ENCODE peak calls at places on chromosomes 13 and 19, in five cellular contexts. One of them, this sample, is unnamed.

GRCh38 chr19:16266586-16266942 is 58.1 kb upstream of the KLF2 start:
- DNase-seq in gastrocnemius medialis: no peak
- DNase-seq in thyroid gland: no peak
- DNase-seq in heart left ventricle: no peak
- DNase-seq in IMR-90: no peak
- DNase-seq in this sample: no peak

GRCh38 chr13:59721889-59722579 is 441.7 kb downstream of the DIAPH3 start:
- DNase-seq in thyroid gland: no peak
- DNase-seq in gastrocnemius medialis: no peak
- DNase-seq in IMR-90: no peak
- DNase-seq in heart left ventricle: no peak
- DNase-seq in this sample: no peak

GRCh38 chr19:50486823-50487515 is 10.3 kb upstream of the GARIN5A start:
- DNase-seq in thyroid gland: no peak
- DNase-seq in gastrocnemius medialis: no peak
- DNase-seq in heart left ventricle: peak; percentile 58
- DNase-seq in IMR-90: peak; percentile 19
- DNase-seq in this sample: no peak

GRCh38 chr19:56983148-56983547 is 136.6 kb upstream of the USP29 start:
- DNase-seq in IMR-90: no peak
- DNase-seq in thyroid gland: no peak
- DNase-seq in heart left ventricle: no peak
- DNase-seq in gastrocnemius medialis: no peak
- DNase-seq in this sample: no peak

GRCh38 chr13:33743438-33744368 is 74.2 kb upstream of the RFC3 start:
- DNase-seq in thyroid gland: no peak
- DNase-seq in IMR-90: no peak
- DNase-seq in gastrocnemius medialis: no peak
- DNase-seq in heart left ventricle: no peak
- DNase-seq in this sample: no peak

GRCh38 chr13:21583496-21583895 is 20.5 kb downstream of the MICU2 start:
- DNase-seq in heart left ventricle: no peak
- DNase-seq in thyroid gland: no peak
- DNase-seq in gastrocnemius medialis: no peak
- DNase-seq in IMR-90: peak; percentile 66
- DNase-seq in this sample: no peak

GRCh38 chr19:6481541-6482342 is at the start of gene DENND1C:
- DNase-seq in heart left ventricle: peak; percentile 75
- DNase-seq in gastrocnemius medialis: no peak
- DNase-seq in thyroid gland: no peak
- DNase-seq in IMR-90: no peak
- DNase-seq in this sample: no peak

GRCh38 chr13:102903659-102904407 is 58.0 kb downstream of the ERCC5 start:
- DNase-seq in heart left ventricle: no peak
- DNase-seq in gastrocnemius medialis: no peak
- DNase-seq in IMR-90: peak; percentile 18
- DNase-seq in thyroid gland: no peak
- DNase-seq in this sample: no peak

GRCh38 chr19:55386515-55386947 is 799 bp downstream of the RPL28 start:
- DNase-seq in gastrocnemius medialis: no peak
- DNase-seq in IMR-90: no peak
- DNase-seq in thyroid gland: no peak
- DNase-seq in heart left ventricle: no peak
- DNase-seq in this sample: peak; percentile 13

GRCh38 chr13:90979059-90979458 is 368.4 kb upstream of the MIR17HG start:
- DNase-seq in gastrocnemius medialis: no peak
- DNase-seq in IMR-90: no peak
- DNase-seq in heart left ventricle: no peak
- DNase-seq in thyroid gland: no peak
- DNase-seq in this sample: no peak

GRCh38 chr13:20442798-20443381 is 82.8 kb downstream of the CRYL1 start:
- DNase-seq in IMR-90: no peak
- DNase-seq in gastrocnemius medialis: no peak
- DNase-seq in thyroid gland: peak; percentile 28
- DNase-seq in heart left ventricle: no peak
- DNase-seq in this sample: no peak

GRCh38 chr13:25886438-25887214 is 165.2 kb downstream of the SHISA2 start:
- DNase-seq in thyroid gland: no peak
- DNase-seq in heart left ventricle: no peak
- DNase-seq in gastrocnemius medialis: no peak
- DNase-seq in IMR-90: peak; percentile 44
- DNase-seq in this sample: no peak

GRCh38 chr19:12996542-12997094 is 1.3 kb downstream of the NFIX start:
- DNase-seq in IMR-90: peak; percentile 22
- DNase-seq in thyroid gland: peak; percentile 56
- DNase-seq in gastrocnemius medialis: no peak
- DNase-seq in heart left ventricle: peak; percentile 76
- DNase-seq in this sample: peak; percentile 66

GRCh38 chr19:33796164-33797100 is at the start of gene KCTD15:
- DNase-seq in heart left ventricle: peak; percentile 72
- DNase-seq in thyroid gland: peak; percentile 59
- DNase-seq in gastrocnemius medialis: no peak
- DNase-seq in IMR-90: peak; percentile 31
- DNase-seq in this sample: no peak

GRCh38 chr19:47767349-47767748 is 11.2 kb upstream of the SELENOW start:
- DNase-seq in heart left ventricle: no peak
- DNase-seq in IMR-90: no peak
- DNase-seq in thyroid gland: no peak
- DNase-seq in gastrocnemius medialis: no peak
- DNase-seq in this sample: no peak

GRCh38 chr13:61149333-61149730 is 266.3 kb downstream of the PCDH20 start:
- DNase-seq in heart left ventricle: no peak
- DNase-seq in thyroid gland: no peak
- DNase-seq in gastrocnemius medialis: no peak
- DNase-seq in IMR-90: no peak
- DNase-seq in this sample: no peak

GRCh38 chr13:113273856-113274590 is 23.0 kb upstream of the LAMP1 start:
- DNase-seq in heart left ventricle: no peak
- DNase-seq in IMR-90: peak; percentile 87
- DNase-seq in gastrocnemius medialis: no peak
- DNase-seq in thyroid gland: no peak
- DNase-seq in this sample: peak; percentile 48

GRCh38 chr19:33416307-33417215 is 43.1 kb downstream of the CEBPG start:
- DNase-seq in heart left ventricle: peak; percentile 72
- DNase-seq in thyroid gland: peak; percentile 61
- DNase-seq in IMR-90: peak; percentile 68
- DNase-seq in gastrocnemius medialis: no peak
- DNase-seq in this sample: peak; percentile 83

GRCh38 chr19:16324384-16325160 is at the start of gene KLF2:
- DNase-seq in thyroid gland: peak; percentile 81
- DNase-seq in IMR-90: peak; percentile 90
- DNase-seq in gastrocnemius medialis: peak; percentile 84
- DNase-seq in heart left ventricle: peak; percentile 97
- DNase-seq in this sample: peak; percentile 94

GRCh38 chr19:40862785-40863184 is 12.5 kb upstream of the CYP2A6 start:
- DNase-seq in gastrocnemius medialis: no peak
- DNase-seq in heart left ventricle: no peak
- DNase-seq in thyroid gland: no peak
- DNase-seq in IMR-90: no peak
- DNase-seq in this sample: no peak

GRCh38 chr13:81745391-81745790 is 1404.5 kb upstream of the SPRY2 start:
- DNase-seq in thyroid gland: no peak
- DNase-seq in heart left ventricle: no peak
- DNase-seq in gastrocnemius medialis: no peak
- DNase-seq in IMR-90: no peak
- DNase-seq in this sample: no peak

GRCh38 chr13:20990910-20991525 is 70.4 kb downstream of the LATS2 start:
- DNase-seq in heart left ventricle: no peak
- DNase-seq in thyroid gland: no peak
- DNase-seq in IMR-90: no peak
- DNase-seq in gastrocnemius medialis: no peak
- DNase-seq in this sample: no peak

GRCh38 chr19:13400296-13400695 is 106.0 kb downstream of the CACNA1A start:
- DNase-seq in gastrocnemius medialis: no peak
- DNase-seq in IMR-90: no peak
- DNase-seq in thyroid gland: no peak
- DNase-seq in heart left ventricle: no peak
- DNase-seq in this sample: no peak

GRCh38 chr19:51621178-51621577 is 9.0 kb downstream of the SIGLEC5 start:
- DNase-seq in gastrocnemius medialis: no peak
- DNase-seq in thyroid gland: no peak
- DNase-seq in IMR-90: no peak
- DNase-seq in heart left ventricle: no peak
- DNase-seq in this sample: no peak

GRCh38 chr13:45826741-45827140 is 24.8 kb downstream of the SIAH3 start:
- DNase-seq in heart left ventricle: no peak
- DNase-seq in IMR-90: no peak
- DNase-seq in thyroid gland: no peak
- DNase-seq in gastrocnemius medialis: no peak
- DNase-seq in this sample: no peak

GRCh38 chr19:20359933-20360720 is 193.1 kb downstream of the ZNF486 start:
- DNase-seq in IMR-90: no peak
- DNase-seq in heart left ventricle: no peak
- DNase-seq in gastrocnemius medialis: no peak
- DNase-seq in thyroid gland: peak; percentile 63
- DNase-seq in this sample: no peak

GRCh38 chr13:20993661-20994440 is 67.5 kb downstream of the LATS2 start:
- DNase-seq in thyroid gland: no peak
- DNase-seq in heart left ventricle: no peak
- DNase-seq in gastrocnemius medialis: peak; percentile 82
- DNase-seq in IMR-90: peak; percentile 51
- DNase-seq in this sample: no peak

GRCh38 chr19:10243606-10244005 is 8.4 kb upstream of the MRPL4 start:
- DNase-seq in thyroid gland: no peak
- DNase-seq in gastrocnemius medialis: no peak
- DNase-seq in IMR-90: no peak
- DNase-seq in heart left ventricle: no peak
- DNase-seq in this sample: no peak

GRCh38 chr19:51107406-51108065 is 673 bp downstream of the CTU1 start:
- DNase-seq in IMR-90: peak; percentile 20
- DNase-seq in thyroid gland: no peak
- DNase-seq in gastrocnemius medialis: no peak
- DNase-seq in heart left ventricle: no peak
- DNase-seq in this sample: no peak

GRCh38 chr13:114248011-114248410 is 13.3 kb downstream of the CDC16 start:
- DNase-seq in gastrocnemius medialis: no peak
- DNase-seq in heart left ventricle: no peak
- DNase-seq in thyroid gland: no peak
- DNase-seq in IMR-90: peak; percentile 54
- DNase-seq in this sample: no peak

GRCh38 chr13:99086869-99087129 is 108.9 kb upstream of the DOCK9 start:
- DNase-seq in gastrocnemius medialis: no peak
- DNase-seq in heart left ventricle: peak; percentile 68
- DNase-seq in IMR-90: no peak
- DNase-seq in thyroid gland: peak; percentile 47
- DNase-seq in this sample: peak; percentile 17

GRCh38 chr19:18519962-18520847 is 1.7 kb downstream of the ELL start:
- DNase-seq in IMR-90: peak; percentile 85
- DNase-seq in thyroid gland: peak; percentile 83
- DNase-seq in gastrocnemius medialis: peak; percentile 88
- DNase-seq in heart left ventricle: no peak
- DNase-seq in this sample: peak; percentile 77

GRCh38 chr13:102399791-102400618 is 1.8 kb downstream of the FGF14 start:
- DNase-seq in heart left ventricle: peak; percentile 61
- DNase-seq in gastrocnemius medialis: no peak
- DNase-seq in IMR-90: no peak
- DNase-seq in thyroid gland: peak; percentile 3
- DNase-seq in this sample: no peak

GRCh38 chr19:54674021-54674617 is 11.3 kb downstream of the LILRB4 start:
- DNase-seq in IMR-90: no peak
- DNase-seq in gastrocnemius medialis: no peak
- DNase-seq in heart left ventricle: no peak
- DNase-seq in thyroid gland: no peak
- DNase-seq in this sample: no peak

GRCh38 chr13:87089391-87089790 is 581.8 kb upstream of the SLITRK5 start:
- DNase-seq in gastrocnemius medialis: no peak
- DNase-seq in IMR-90: peak; percentile 95
- DNase-seq in thyroid gland: no peak
- DNase-seq in heart left ventricle: no peak
- DNase-seq in this sample: no peak

DNA sequence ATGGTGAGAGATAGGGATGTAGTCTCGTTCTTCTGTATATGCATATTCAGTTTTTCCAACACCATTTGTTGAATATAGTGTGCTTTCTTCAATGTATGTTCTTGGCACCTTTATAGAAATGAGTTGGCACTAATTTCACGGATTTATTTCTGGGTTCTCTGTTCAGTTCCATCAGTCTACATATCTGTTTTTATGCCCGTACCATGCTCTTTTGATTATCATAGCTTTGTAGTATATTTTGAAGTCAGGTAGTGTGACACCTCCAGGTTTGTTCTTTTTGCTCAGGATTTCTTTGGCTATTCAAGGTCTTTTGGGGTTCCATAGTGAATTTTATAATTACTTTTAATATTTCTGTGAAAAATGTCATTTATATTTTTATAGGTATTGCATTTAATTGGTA is 14.5 kb upstream of the ZNF793 start:
- DNase-seq in gastrocnemius medialis: no peak
- DNase-seq in heart left ventricle: no peak
- DNase-seq in IMR-90: no peak
- DNase-seq in thyroid gland: no peak
- DNase-seq in this sample: no peak
- TF ChIP-seq POLR2A in gastrocnemius medialis: no peak
- TF ChIP-seq POLR2A in heart left ventricle: no peak
- TF ChIP-seq POLR2A in IMR-90: no peak
- TF ChIP-seq POLR2A in thyroid gland: no peak
- TF ChIP-seq POLR2A in this sample: no peak

DNA sequence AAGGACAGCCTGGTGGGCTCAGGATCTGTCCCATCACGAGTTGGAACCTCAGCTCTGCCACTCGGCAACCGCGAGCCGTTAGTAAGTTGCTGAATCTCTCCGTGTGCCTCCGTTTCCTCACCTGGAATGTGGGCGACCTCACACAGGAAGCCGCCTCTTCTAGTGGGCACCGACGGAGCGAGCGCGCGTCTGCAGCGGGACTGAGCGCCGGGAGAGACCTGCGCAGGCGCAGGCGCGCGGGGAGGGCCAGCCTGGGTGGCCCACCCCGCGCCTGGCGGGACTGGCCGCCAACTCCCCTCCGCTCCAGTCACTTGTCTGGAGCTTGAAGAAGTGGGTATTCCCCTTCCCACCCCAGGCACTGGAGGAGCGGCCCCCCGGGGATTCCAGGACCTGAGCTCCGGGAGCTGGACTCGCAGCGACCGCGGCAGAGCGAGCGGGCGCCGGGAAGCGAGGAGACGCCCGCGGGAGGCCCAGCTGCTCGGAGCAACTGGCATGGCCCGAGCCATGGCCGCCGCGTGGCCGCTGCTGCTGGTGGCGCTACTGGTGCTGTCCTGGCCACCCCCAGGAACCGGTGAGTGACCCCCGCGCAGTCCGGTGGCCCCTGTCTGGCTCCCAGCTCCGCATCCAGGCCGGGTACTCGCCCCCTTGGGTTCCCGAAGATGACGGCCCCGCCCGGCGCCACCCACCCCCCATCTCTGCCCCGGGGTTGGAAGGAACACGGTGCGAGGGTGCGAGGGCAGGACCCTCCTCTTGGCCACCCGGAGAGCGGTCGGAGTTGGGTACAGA is at the start of gene PVR:
- DNase-seq in IMR-90: peak; percentile 77
- DNase-seq in heart left ventricle: peak; percentile 89
- DNase-seq in gastrocnemius medialis: peak; percentile 45
- DNase-seq in thyroid gland: peak; percentile 82
- DNase-seq in this sample: peak; percentile 81
- TF ChIP-seq POLR2A in IMR-90: peak; percentile 83
- TF ChIP-seq POLR2A in heart left ventricle: peak; percentile 86
- TF ChIP-seq POLR2A in gastrocnemius medialis: peak; percentile 86
- TF ChIP-seq POLR2A in thyroid gland: peak; percentile 81
- TF ChIP-seq POLR2A in this sample: peak; percentile 82

GRCh38 chr19:4402171-4403004 is at the start of gene CHAF1A:
- DNase-seq in heart left ventricle: peak; percentile 99
- DNase-seq in gastrocnemius medialis: peak; percentile 100
- DNase-seq in thyroid gland: peak; percentile 100
- DNase-seq in IMR-90: peak; percentile 100
- DNase-seq in this sample: peak; percentile 100
- TF ChIP-seq POLR2A in heart left ventricle: peak; percentile 50
- TF ChIP-seq POLR2A in gastrocnemius medialis: peak; percentile 84
- TF ChIP-seq POLR2A in thyroid gland: peak; percentile 77
- TF ChIP-seq POLR2A in IMR-90: peak; percentile 59
- TF ChIP-seq POLR2A in this sample: no peak

GRCh38 chr13:28820099-28821051 is at the start of gene MTUS2:
- DNase-seq in gastrocnemius medialis: no peak
- DNase-seq in IMR-90: no peak
- DNase-seq in thyroid gland: peak; percentile 23
- DNase-seq in heart left ventricle: no peak
- DNase-seq in this sample: no peak
- TF ChIP-seq POLR2A in gastrocnemius medialis: no peak
- TF ChIP-seq POLR2A in IMR-90: no peak
- TF ChIP-seq POLR2A in thyroid gland: no peak
- TF ChIP-seq POLR2A in heart left ventricle: no peak
- TF ChIP-seq POLR2A in this sample: no peak

This sample was measured in adrenal gland.